ENCODE peak calls at places on chromosomes 13 and 19, in seven cellular contexts. L, G, B, P, T, E and I are unnamed samples.
A peak's percentile ranks its signal among the peaks of the same experiment; 100 is the strongest.

GRCh38 chr13:41054212-41054877 is 7.0 kb upstream of the WBP4 start:
- DNase-seq in L (no peak), B (no peak), E (peak; percentile 71), T (no peak), G (peak; percentile 66), P (no peak), I (peak; percentile 64)

GRCh38 chr19:38649305-38650179 is 2.1 kb downstream of the ACTN4 start:
- DNase-seq in B (peak; percentile 86), G (no peak), L (peak; percentile 72), E (peak; percentile 41), T (no peak), P (peak; percentile 70), I (no peak)

GRCh38 chr19:35712910-35713845 is 4.6 kb upstream of the KMT2B start:
- DNase-seq in B (no peak), T (no peak), E (no peak), L (no peak), G (no peak), P (no peak), I (no peak)

GRCh38 chr19:42149447-42150202 is 17.4 kb upstream of the POU2F2 start:
- DNase-seq in B (no peak), T (no peak), G (no peak), P (no peak), L (no peak), E (no peak), I (no peak)

GRCh38 chr19:18904334-18905057 is 8.5 kb upstream of the CERS1 start:
- DNase-seq in B (no peak), T (no peak), E (no peak), G (no peak), L (peak; percentile 59), P (no peak), I (no peak)

GRCh38 chr13:57673197-57673596 is 41.7 kb downstream of the PCDH17 start:
- DNase-seq in E (no peak), P (no peak), B (peak; percentile 9), T (no peak), G (no peak), L (no peak), I (no peak)

GRCh38 chr19:531753-532571 is at the start of gene CDC34:
- DNase-seq in L (no peak), B (no peak), E (no peak), P (no peak), T (no peak), G (no peak), I (no peak)

GRCh38 chr13:48527955-48528354 is 4.9 kb downstream of the RCBTB2 start:
- DNase-seq in P (no peak), G (no peak), B (no peak), L (no peak), T (no peak), E (no peak), I (no peak)

GRCh38 chr19:14073925-14074838 is 1.6 kb downstream of the MISP3 start:
- DNase-seq in B (peak; percentile 54), P (no peak), G (no peak), T (no peak), E (no peak), L (peak; percentile 69), I (no peak)

GRCh38 chr19:41302624-41303351 is 7.2 kb upstream of the CCDC97 start:
- DNase-seq in E (no peak), T (no peak), P (no peak), G (no peak), B (no peak), L (peak; percentile 69), I (no peak)

GRCh38 chr19:30228113-30228725 is 144.0 kb upstream of the ZNF536 start:
- DNase-seq in P (no peak), G (no peak), E (no peak), T (no peak), L (no peak), B (no peak), I (no peak)

GRCh38 chr19:43639507-43640423 is at the start of gene CADM4:
- DNase-seq in L (peak; percentile 75), B (peak; percentile 57), P (peak; percentile 56), T (no peak), G (no peak), E (no peak), I (no peak)

GRCh38 chr19:29550896-29551295 is 25.1 kb downstream of the VSTM2B start:
- DNase-seq in P (no peak), L (peak; percentile 19), E (no peak), G (no peak), B (no peak), T (no peak), I (no peak)

GRCh38 chr13:39501711-39502324 is 101.2 kb downstream of the LHFPL6 start:
- DNase-seq in P (no peak), B (no peak), E (no peak), T (no peak), G (peak; percentile 20), L (peak; percentile 64), I (no peak)

GRCh38 chr13:39496487-39496998 is 106.5 kb downstream of the LHFPL6 start:
- DNase-seq in P (no peak), L (no peak), G (no peak), B (no peak), T (no peak), E (no peak), I (no peak)

GRCh38 chr13:39498471-39499114 is 104.4 kb downstream of the LHFPL6 start:
- DNase-seq in L (no peak), E (no peak), B (no peak), P (no peak), T (no peak), G (no peak), I (no peak)

GRCh38 chr13:39503048-39503447 is 99.9 kb downstream of the LHFPL6 start:
- DNase-seq in L (no peak), E (no peak), G (no peak), B (no peak), T (no peak), P (no peak), I (no peak)

DNA sequence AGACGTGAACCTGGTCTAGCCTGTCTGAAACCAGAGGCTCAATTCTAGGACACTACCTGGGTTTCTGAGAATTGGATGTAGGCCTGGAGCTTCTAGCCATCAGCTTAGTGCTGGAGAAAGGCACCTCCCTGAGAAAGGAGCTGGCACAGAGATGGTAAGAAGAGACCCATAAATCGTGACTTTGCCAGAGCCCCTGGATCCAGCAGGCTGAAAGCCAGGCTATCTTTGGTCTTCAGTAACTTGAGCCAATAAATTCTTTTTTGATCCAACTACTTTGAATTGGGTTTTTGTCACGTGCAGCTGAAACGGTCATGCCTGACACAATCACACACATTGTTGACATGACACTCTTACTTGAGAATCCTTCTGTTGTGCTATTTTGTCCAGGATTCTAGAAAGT is 103.4 kb downstream of the LHFPL6 start:
- DNase-seq in E (no peak), P (no peak), B (no peak), T (no peak), G (no peak), L (no peak), I (no peak)
- H3K4me3 ChIP-seq in E (no peak overlapping the region), P (no peak overlapping the region), B (no peak overlapping the region), T (no peak overlapping the region), G (no peak overlapping the region), L (no peak overlapping the region), I (no peak overlapping the region)

GRCh38 chr19:16327911-16328823 is 3.5 kb downstream of the KLF2 start:
- DNase-seq in G (peak; percentile 41), E (peak; percentile 93), T (no peak), B (peak; percentile 48), P (peak; percentile 89), L (peak; percentile 89), I (peak; percentile 94)

GRCh38 chr19:16327501-16327900 is 2.9 kb downstream of the KLF2 start:
- DNase-seq in L (no peak), T (no peak), B (no peak), E (peak; percentile 48), P (no peak), G (no peak), I (peak; percentile 40)

GRCh38 chr19:16327131-16327450 is 2.5 kb downstream of the KLF2 start:
- DNase-seq in P (no peak), T (no peak), B (no peak), L (peak; percentile 69), E (peak; percentile 22), G (no peak), I (peak; percentile 47)

GRCh38 chr19:16330368-16330801 is 5.8 kb downstream of the KLF2 start:
- DNase-seq in L (peak; percentile 82), G (peak; percentile 90), P (peak; percentile 84), B (peak; percentile 66), E (peak; percentile 80), T (peak; percentile 88), I (peak; percentile 87)

GRCh38 chr19:16328824-16329482 is 4.3 kb downstream of the KLF2 start:
- DNase-seq in T (no peak), B (no peak), L (no peak), E (peak; percentile 59), P (no peak), G (no peak), I (peak; percentile 76)
- TF ChIP-seq CTCF in T (peak; percentile 26), B (no peak), L (peak; percentile 19), E (no peak), P (no peak), G (no peak), I (peak; percentile 6)

GRCh38 chr13:49645451-49645850 is 17.1 kb downstream of the ARL11 start:
- DNase-seq in B (no peak), L (no peak), G (no peak), T (no peak), P (no peak), E (no peak), I (no peak)

GRCh38 chr13:49641810-49642291 is 13.5 kb downstream of the ARL11 start:
- DNase-seq in P (peak; percentile 61), L (peak; percentile 85), E (peak; percentile 96), B (no peak), T (no peak), G (peak; percentile 85), I (peak; percentile 91)

GRCh38 chr13:49638416-49639072 is 10.2 kb downstream of the ARL11 start:
- DNase-seq in G (no peak), E (peak; percentile 35), L (no peak), B (no peak), P (no peak), T (no peak), I (no peak)

GRCh38 chr13:49646688-49647087 is 18.4 kb downstream of the ARL11 start:
- DNase-seq in P (no peak), B (no peak), G (no peak), E (no peak), T (no peak), L (no peak), I (no peak)

GRCh38 chr13:49643003-49643651 is 14.8 kb downstream of the ARL11 start:
- DNase-seq in P (no peak), L (no peak), G (no peak), B (no peak), E (no peak), T (no peak), I (no peak)
- H3K4me3 ChIP-seq in P (peak overlapping the region; percentile 20), L (peak overlapping the region; percentile 35), G (no peak overlapping the region), B (no peak overlapping the region), E (no peak overlapping the region), T (no peak overlapping the region), I (no peak overlapping the region)

DNA sequence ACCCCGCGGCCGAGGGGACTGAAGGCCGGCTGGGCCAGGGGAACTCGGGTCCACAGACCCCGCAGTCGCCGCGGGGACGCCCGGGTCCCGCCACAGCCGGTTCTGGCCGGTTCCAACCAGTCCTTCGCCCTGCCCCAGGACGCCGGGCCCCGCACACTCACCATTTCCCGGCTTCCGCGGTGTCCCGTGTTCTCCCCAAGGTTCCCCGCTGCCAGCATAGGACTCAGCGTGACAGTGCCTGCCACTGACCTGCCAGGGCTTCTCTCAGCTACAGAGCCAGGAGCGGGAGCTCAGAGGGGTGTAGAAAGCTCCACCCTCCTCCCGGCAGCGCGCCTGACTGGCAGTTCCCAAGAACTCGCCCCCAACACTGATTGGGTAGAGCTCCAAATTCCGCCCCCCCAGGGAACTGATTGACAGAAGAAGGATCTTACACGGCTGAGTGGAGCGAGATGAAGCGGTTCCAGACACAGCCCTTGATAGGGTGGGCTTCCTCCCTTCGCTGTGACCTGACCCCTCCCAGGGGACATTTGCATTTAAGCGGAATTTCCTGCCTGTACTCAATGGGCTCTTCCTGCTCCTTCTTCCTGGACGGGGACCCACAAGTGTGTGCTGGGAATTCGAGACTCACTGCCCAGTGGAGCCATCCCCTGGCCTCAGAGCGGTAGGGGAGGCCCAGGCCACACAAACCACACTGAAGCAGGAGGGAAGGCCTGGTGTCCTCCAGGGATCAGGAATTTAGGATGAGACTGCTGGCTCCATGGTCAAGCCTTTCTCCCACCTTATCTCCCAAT is at the start of gene ZNF442:
- DNase-seq in E (peak; percentile 95), T (no peak), G (peak; percentile 95), B (peak; percentile 95), P (peak; percentile 98), L (peak; percentile 96), I (peak; percentile 97)
- TF ChIP-seq CTCF in E (peak; percentile 91), T (no peak), G (peak; percentile 88), B (peak; percentile 26), P (peak; percentile 64), L (peak; percentile 70), I (peak; percentile 81)